ENCODE peak calls at places on chromosome 18, in eight cellular contexts. D is lower leg skin, U is transverse colon, T is GM23248, C is fibroblast of the aortic adventitia, E is ecto neural progenitor cell, G is mucosa of descending colon, J is fibroblast of mammary gland. F is an unnamed sample.

GRCh38 chr18:50194623-50195532 is at the start of gene MYO5B:
- DNase-seq in G (peak), T (peak), J (no peak), D (no peak), C (no peak), E (peak), U (peak), F (peak)

GRCh38 chr18:42925036-42925435 is 190.4 kb downstream of the RIT2 start:
- DNase-seq in C (peak), J (peak), E (no peak), G (no peak), D (no peak), U (no peak), T (no peak), F (no peak)

GRCh38 chr18:48940854-48941531 is 9.8 kb downstream of the SMAD7 start:
- DNase-seq in D (no peak), C (no peak), G (peak), J (no peak), E (no peak), T (no peak), U (peak), F (no peak)

GRCh38 chr18:59238385-59238784 is 18.4 kb downstream of the GRP start:
- DNase-seq in D (no peak), G (no peak), E (no peak), U (no peak), T (peak), J (no peak), C (no peak), F (no peak)

GRCh38 chr18:23721711-23722479 is 32.6 kb downstream of the LAMA3 start:
- DNase-seq in J (peak), E (no peak), C (peak), U (no peak), T (peak), G (no peak), D (no peak), F (no peak)

GRCh38 chr18:45636110-45636509 is 20.8 kb downstream of the SLC14A2 start:
- DNase-seq in E (no peak), G (no peak), D (no peak), U (no peak), T (peak), C (no peak), J (no peak), F (no peak)

GRCh38 chr18:33837191-33837590 is 259.2 kb downstream of the ASXL3 start:
- DNase-seq in C (no peak), E (no peak), D (no peak), G (no peak), J (no peak), T (no peak), U (no peak), F (no peak)

GRCh38 chr18:46705521-46705920 is 48.5 kb upstream of the LOXHD1 start:
- DNase-seq in G (no peak), U (no peak), C (no peak), T (no peak), E (peak), J (no peak), D (no peak), F (no peak)

GRCh38 chr18:35889677-35890076 is 82.8 kb upstream of the RMP24 start:
- DNase-seq in D (no peak), U (no peak), G (no peak), C (no peak), J (no peak), E (no peak), T (no peak), F (no peak)

GRCh38 chr18:33577688-33578370 is at the start of gene ASXL3:
- DNase-seq in C (peak), D (no peak), U (peak), G (peak), T (peak), J (no peak), E (peak), F (peak)

GRCh38 chr18:46386788-46387187 is 270.2 kb downstream of the LOXHD1 start:
- DNase-seq in U (no peak), E (no peak), J (no peak), T (peak), C (peak), G (no peak), D (no peak), F (no peak)